ENCODE peak calls at places on chromosomes 2 and 18, in ten cellular contexts. U is stimulated activated CD4-positive, alpha-beta T cell treated with anti-CD3 and anti-CD28 coated beads, TNF-alpha, amount 100 ng/mL, for 4 hours; E is HFFc6; K is sciatic nerve; I is A549; T is activated CD4-positive, alpha-beta T cell treated with anti-CD3 and anti-CD28 coated beads, Interleukin-2, amount 10 ng/mL, durations not matched to agents 24 days and 14 days; G is brain microvascular endothelial cell; B is endothelial cell; O is neural progenitor cell; J is mesenchymal stem cell. M is an unnamed sample.

GRCh38 chr2:239594772-239595608 is 194.2 kb upstream of the HDAC4 start:
- DNase-seq in G (no peak), J (no peak), B (no peak), T (no peak), K (peak; percentile 51), U (no peak), I (no peak), O (no peak), E (no peak), M (no peak)

GRCh38 chr2:174328309-174329156 is 6.2 kb upstream of the SP9 start:
- DNase-seq in J (peak; percentile 45), U (no peak), O (peak; percentile 57), G (no peak), T (peak; percentile 58), K (no peak), I (no peak), B (peak; percentile 31), E (no peak), M (no peak)

GRCh38 chr2:236971131-236971850 is 114.4 kb upstream of the COPS8 start:
- DNase-seq in B (no peak), J (no peak), G (no peak), K (no peak), O (no peak), I (no peak), T (no peak), E (no peak), U (no peak), M (no peak)

GRCh38 chr18:8140841-8141501 is 468.3 kb upstream of the RAB12 start:
- DNase-seq in O (no peak), U (no peak), T (no peak), K (no peak), G (peak; percentile 87), J (peak; percentile 82), I (no peak), B (no peak), E (peak; percentile 75), M (no peak)

GRCh38 chr2:60958361-60958760 is 59.2 kb upstream of the PEX13 start:
- DNase-seq in U (no peak), T (no peak), E (peak; percentile 39), J (no peak), K (no peak), I (no peak), O (no peak), G (peak; percentile 33), B (no peak), M (no peak)

GRCh38 chr18:3910507-3910906 is 460.5 kb downstream of the TGIF1 start:
- DNase-seq in B (no peak), J (no peak), I (no peak), G (no peak), E (peak; percentile 57), K (no peak), U (no peak), T (no peak), O (no peak), M (no peak)

GRCh38 chr2:22855081-22855480 is 529.9 kb upstream of the KLHL29 start:
- DNase-seq in I (no peak), J (no peak), T (no peak), K (no peak), U (no peak), B (no peak), O (peak; percentile 25), E (no peak), G (no peak), M (peak; percentile 44)

GRCh38 chr18:61797691-61798590 is 94.9 kb downstream of the RNF152 start:
- DNase-seq in B (no peak), J (no peak), U (no peak), T (no peak), I (no peak), O (no peak), K (no peak), E (no peak), G (no peak), M (peak; percentile 98)

GRCh38 chr18:10715791-10716190 is 190.0 kb downstream of the NAPG start:
- DNase-seq in J (no peak), B (no peak), G (peak; percentile 20), K (no peak), E (no peak), T (no peak), U (no peak), I (peak; percentile 6), O (no peak), M (no peak)

GRCh38 chr2:157194097-157194688 is 63.3 kb upstream of the GALNT5 start:
- DNase-seq in O (peak; percentile 60), T (peak; percentile 66), J (peak; percentile 67), U (no peak), K (no peak), I (peak; percentile 20), B (peak; percentile 20), E (peak; percentile 51), G (peak; percentile 67), M (peak; percentile 65)

GRCh38 chr2:73257425-73258125 is 23.5 kb downstream of the CCT7 start:
- DNase-seq in T (no peak), K (no peak), U (no peak), G (no peak), B (no peak), O (no peak), I (no peak), J (no peak), E (no peak), M (no peak)

GRCh38 chr2:225667465-225667864 is 268.0 kb downstream of the NYAP2 start:
- DNase-seq in E (no peak), I (no peak), K (no peak), B (no peak), T (no peak), O (peak; percentile 23), G (no peak), U (no peak), J (no peak), M (peak; percentile 41)

GRCh38 chr2:179595284-179595683 is 266.1 kb downstream of the ZNF385B start:
- DNase-seq in T (no peak), J (no peak), I (no peak), O (peak; percentile 13), B (peak; percentile 6), U (no peak), K (no peak), E (no peak), G (no peak), M (no peak)

GRCh38 chr18:48356909-48357631 is 52.1 kb downstream of the ZBTB7C start:
- DNase-seq in J (no peak), G (no peak), B (no peak), U (no peak), K (no peak), I (no peak), E (no peak), O (no peak), T (no peak), M (no peak)

GRCh38 chr2:63124209-63124608 is 73.6 kb downstream of the OTX1 start:
- DNase-seq in I (no peak), K (no peak), E (no peak), U (no peak), T (no peak), J (no peak), B (no peak), O (no peak), G (no peak), M (no peak)

GRCh38 chr2:26035110-26035728 is 1.3 kb downstream of the RAB10 start:
- DNase-seq in K (no peak), E (no peak), G (no peak), I (no peak), T (peak; percentile 70), B (no peak), O (peak; percentile 53), J (peak; percentile 27), U (no peak), M (no peak)

GRCh38 chr2:96329416-96329815 is 4.3 kb downstream of the ITPRIPL1 start:
- DNase-seq in B (no peak), O (no peak), G (no peak), E (peak; percentile 76), J (no peak), T (no peak), U (no peak), K (no peak), I (no peak), M (peak; percentile 73)

GRCh38 chr18:24878289-24878688 is 417.9 kb downstream of the HRH4 start:
- DNase-seq in I (no peak), O (peak; percentile 53), K (no peak), U (no peak), J (peak; percentile 74), T (no peak), E (peak; percentile 46), B (peak; percentile 31), G (peak; percentile 51), M (peak; percentile 17)

GRCh38 chr2:26970244-26970927 is at the start of gene MAPRE3:
- DNase-seq in E (peak; percentile 31), J (peak; percentile 79), O (peak; percentile 100), T (peak; percentile 95), U (peak; percentile 62), K (peak; percentile 90), B (peak; percentile 90), G (peak; percentile 52), I (peak; percentile 95), M (peak; percentile 84)

GRCh38 chr2:27885656-27886055 is 4.5 kb downstream of the RBKS start:
- DNase-seq in K (no peak), I (no peak), U (no peak), T (no peak), G (no peak), E (no peak), J (no peak), B (no peak), O (no peak), M (no peak)

GRCh38 chr2:154941379-154941778 is 242.9 kb downstream of the KCNJ3 start:
- DNase-seq in E (no peak), B (no peak), U (no peak), K (no peak), I (no peak), T (no peak), G (no peak), O (no peak), J (no peak), M (no peak)

GRCh38 chr2:74201196-74201595 is 2.8 kb downstream of the MTHFD2 start:
- DNase-seq in O (no peak), I (no peak), K (no peak), E (no peak), G (no peak), U (no peak), B (no peak), J (no peak), T (no peak), M (no peak)

GRCh38 chr2:73035899-73036778 is 35.4 kb downstream of the SFXN5 start:
- DNase-seq in I (no peak), E (no peak), J (no peak), T (no peak), K (no peak), B (no peak), G (no peak), O (peak; percentile 51), U (no peak), M (peak; percentile 17)

M was measured in HAP-1.